ENCODE peak calls at places on chromosomes 12 and 14, in four cellular contexts. U, Q, N and B are unnamed samples.

GRCh38 chr12:14410841-14411569 is 45.5 kb downstream of the ATF7IP start:
- DNase-seq in Q (no peak), N (no peak), U (no peak), B (no peak)

GRCh38 chr14:81559385-81559784 is 25.7 kb upstream of the SEL1L start:
- DNase-seq in U (no peak), N (no peak), Q (no peak), B (no peak)

GRCh38 chr12:2489266-2489665 is 305.5 kb upstream of the FKBP4 start:
- DNase-seq in Q (no peak), U (no peak), N (no peak), B (no peak)

GRCh38 chr14:28875937-28876910 is 109.6 kb downstream of the FOXG1 start:
- DNase-seq in Q (no peak), N (no peak), U (no peak), B (no peak)

GRCh38 chr12:61414470-61414869 is 845.7 kb upstream of the USP15 start:
- DNase-seq in N (no peak), U (no peak), Q (no peak), B (no peak)

GRCh38 chr12:112353389-112353788 is 28.8 kb downstream of the HECTD4 start:
- DNase-seq in Q (no peak), N (no peak), U (no peak), B (no peak)

GRCh38 chr12:80593766-80594165 is 113.7 kb upstream of the MYF6 start:
- DNase-seq in Q (no peak), N (no peak), U (no peak), B (no peak)

GRCh38 chr12:116360579-116361403 is 83.3 kb upstream of the MED13L start:
- DNase-seq in U (no peak), N (no peak), Q (no peak), B (no peak)

GRCh38 chr14:47485421-47485820 is 190.0 kb downstream of the MDGA2 start:
- DNase-seq in U (no peak), N (no peak), Q (no peak), B (no peak)

GRCh38 chr12:86698581-86698980 is 442.4 kb upstream of the MGAT4C start:
- DNase-seq in U (no peak), Q (no peak), N (no peak), B (no peak)

GRCh38 chr14:33676135-33676566 is 274.7 kb downstream of the EGLN3 start:
- DNase-seq in Q (no peak), U (no peak), N (no peak), B (no peak)

GRCh38 chr12:127810026-127810425 is 456.9 kb upstream of the TMEM132C start:
- DNase-seq in Q (no peak), N (no peak), U (no peak), B (no peak)

GRCh38 chr12:42859612-42860011 is 270.1 kb upstream of the PRICKLE1 start:
- DNase-seq in N (no peak), U (no peak), Q (no peak), B (no peak)

GRCh38 chr12:9932270-9932669 is at the start of gene CLEC2A:
- DNase-seq in U (no peak), N (no peak), Q (no peak), B (no peak)

GRCh38 chr12:127145543-127145928 is 1121.4 kb upstream of the TMEM132C start:
- DNase-seq in N (no peak), U (no peak), Q (no peak), B (no peak)

GRCh38 chr12:32587536-32588346 is 91.4 kb upstream of the DNM1L start:
- DNase-seq in U (no peak), Q (no peak), N (no peak), B (no peak)

GRCh38 chr12:2957816-2958431 is 1.3 kb upstream of the TEAD4 start:
- DNase-seq in Q (no peak), U (no peak), N (no peak), B (no peak)

GRCh38 chr14:101571004-101571403 is 9.7 kb downstream of the DIO3 start:
- DNase-seq in U (no peak), Q (no peak), N (no peak), B (no peak)

GRCh38 chr12:53754196-53754595 is 2.4 kb upstream of the CISTR start:
- DNase-seq in N (no peak), U (no peak), Q (no peak), B (no peak)

GRCh38 chr12:40141996-40142395 is 36.1 kb upstream of the SLC2A13 start:
- DNase-seq in N (no peak), U (no peak), Q (no peak), B (no peak)

GRCh38 chr12:32201996-32202395 is 95.3 kb downstream of the BICD1 start:
- DNase-seq in Q (no peak), N (no peak), U (no peak), B (no peak)

GRCh38 chr12:68609955-68610434 is 704 bp upstream of the RAP1B start:
- DNase-seq in Q (no peak), N (no peak), U (no peak), B (no peak)

GRCh38 chr12:77087427-77087826 is 22.1 kb upstream of the E2F7 start:
- DNase-seq in N (no peak), U (no peak), Q (no peak), B (no peak)

GRCh38 chr14:76514599-76514998 is 138.7 kb downstream of the ESRRB start:
- DNase-seq in U (no peak), N (no peak), Q (no peak), B (no peak)

GRCh38 chr12:75834591-75834990 is 197.0 kb downstream of the PHLDA1 start:
- DNase-seq in N (no peak), U (no peak), Q (no peak), B (no peak)

GRCh38 chr12:44317651-44318126 is 481.8 kb downstream of the TMEM117 start:
- DNase-seq in N (no peak), Q (no peak), U (no peak), B (no peak)

GRCh38 chr12:32399373-32400113 is at the start of gene FGD4:
- DNase-seq in U (peak), Q (peak), N (peak), B (peak)

GRCh38 chr12:26195641-26196423 is 459 bp downstream of the SSPN start:
- DNase-seq in U (no peak), N (no peak), Q (peak), B (peak)

GRCh38 chr14:104794099-104794498 is 1.4 kb downstream of the AKT1 start:
- DNase-seq in Q (no peak), U (no peak), N (no peak), B (no peak)

GRCh38 chr14:58878740-58879139 is 241.0 kb downstream of the DACT1 start:
- DNase-seq in Q (no peak), N (no peak), U (no peak), B (no peak)

GRCh38 chr14:24941719-24942118 is 108.2 kb downstream of the STXBP6 start:
- DNase-seq in U (no peak), N (no peak), Q (no peak), B (no peak)

GRCh38 chr12:4164591-4165558 is 108.7 kb upstream of the CCND2 start:
- DNase-seq in N (no peak), Q (no peak), U (no peak), B (peak)

GRCh38 chr12:13340149-13340548 is 143.6 kb downstream of the EMP1 start:
- DNase-seq in N (no peak), Q (no peak), U (no peak), B (no peak)

GRCh38 chr14:71243697-71244096 is 336.4 kb downstream of the PCNX1 start:
- DNase-seq in Q (no peak), U (no peak), N (no peak), B (no peak)

GRCh38 chr12:30763053-30763452 is 8.3 kb upstream of the CAPRIN2 start:
- DNase-seq in N (no peak), U (no peak), Q (no peak), B (no peak)

GRCh38 chr14:74508292-74508731 is 14.7 kb downstream of the ISCA2 start:
- DNase-seq in U (no peak), Q (no peak), N (peak), B (peak)
- TF ChIP-seq CTCF in U (no peak), Q (no peak), N (no peak), B (peak)

DNA sequence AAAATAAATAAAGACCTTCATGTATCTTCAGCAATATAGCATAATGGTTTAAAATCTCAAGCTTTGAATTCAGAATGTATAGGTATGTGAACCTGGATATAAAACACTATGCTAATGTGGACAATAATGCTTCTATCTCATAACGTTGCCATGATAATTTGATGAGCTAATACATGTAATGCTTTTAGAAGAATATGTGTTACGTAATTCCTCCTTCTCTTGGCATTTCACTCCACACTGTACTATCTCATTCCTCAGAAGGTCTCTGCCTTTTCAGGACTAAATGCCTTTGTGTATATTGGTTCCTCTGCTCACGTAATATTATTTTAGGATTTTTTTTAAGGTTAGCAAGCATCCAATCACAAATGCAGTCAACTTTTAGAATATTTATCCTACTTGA is 86.5 kb downstream of the FOXA1 start:
- DNase-seq in U (no peak), N (no peak), Q (no peak), B (no peak)
- TF ChIP-seq CTCF in U (no peak), N (no peak), Q (no peak), B (no peak)

GRCh38 chr14:73173092-73173735 is 36.9 kb downstream of the PSEN1 start:
- DNase-seq in N (no peak), Q (no peak), U (no peak), B (no peak)
- TF ChIP-seq CTCF in N (no peak), Q (peak), U (peak), B (peak)

GRCh38 chr14:38211258-38211735 is 3.6 kb downstream of the SSTR1 start:
- DNase-seq in N (no peak), Q (no peak), U (no peak), B (no peak)
- TF ChIP-seq CTCF in N (no peak), Q (no peak), U (no peak), B (no peak)

GRCh38 chr14:22434030-22434429 is 155.0 kb downstream of the DAD1 start:
- DNase-seq in N (no peak), U (no peak), Q (no peak), B (no peak)
- TF ChIP-seq CTCF in N (no peak), U (no peak), Q (no peak), B (no peak)

GRCh38 chr14:64960762-64961276 is 11.3 kb downstream of the RAB15 start:
- DNase-seq in Q (no peak), N (no peak), U (no peak), B (no peak)
- TF ChIP-seq CTCF in Q (no peak), N (no peak), U (no peak), B (no peak)